ENCODE peak calls at places on chromosomes 4 and X, in five cellular contexts. One of them, this sample, is unnamed.

GRCh38 chrX:12370444-12371089 is 232.3 kb downstream of the FRMPD4 start:
- DNase-seq in tibial nerve: no peak
- DNase-seq in HL-60: no peak
- DNase-seq in aorta: no peak
- DNase-seq in H9: no peak
- DNase-seq in this sample: no peak

GRCh38 chrX:110477593-110478228 is 119.1 kb downstream of the RTL9 start:
- DNase-seq in aorta: no peak
- DNase-seq in tibial nerve: no peak
- DNase-seq in H9: no peak
- DNase-seq in HL-60: no peak
- DNase-seq in this sample: no peak

GRCh38 chr4:70753630-70754029 is 31.9 kb downstream of the RUFY3 start:
- DNase-seq in H9: no peak
- DNase-seq in aorta: no peak
- DNase-seq in HL-60: no peak
- DNase-seq in tibial nerve: no peak
- DNase-seq in this sample: no peak

GRCh38 chrX:46589977-46590723 is 16.6 kb downstream of the CHST7 start:
- DNase-seq in aorta: no peak
- DNase-seq in H9: no peak
- DNase-seq in tibial nerve: no peak
- DNase-seq in HL-60: no peak
- DNase-seq in this sample: no peak

GRCh38 chrX:25144043-25144940 is 128.5 kb upstream of the ARX start:
- DNase-seq in aorta: peak
- DNase-seq in HL-60: no peak
- DNase-seq in H9: peak
- DNase-seq in tibial nerve: peak
- DNase-seq in this sample: peak

GRCh38 chr4:176778063-176778462 is 14.7 kb downstream of the VEGFC start:
- DNase-seq in H9: no peak
- DNase-seq in tibial nerve: no peak
- DNase-seq in HL-60: no peak
- DNase-seq in aorta: no peak
- DNase-seq in this sample: no peak

GRCh38 chr4:152328595-152328994 is 207.3 kb downstream of the FBXW7 start:
- DNase-seq in H9: no peak
- DNase-seq in aorta: no peak
- DNase-seq in HL-60: no peak
- DNase-seq in tibial nerve: no peak
- DNase-seq in this sample: no peak

GRCh38 chr4:173230077-173230476 is 61.5 kb downstream of the GALNT7 start:
- DNase-seq in aorta: no peak
- DNase-seq in H9: no peak
- DNase-seq in HL-60: no peak
- DNase-seq in tibial nerve: no peak
- DNase-seq in this sample: no peak

GRCh38 chr4:81314897-81315470 is 100.0 kb upstream of the PRKG2 start:
- DNase-seq in tibial nerve: no peak
- DNase-seq in aorta: no peak
- DNase-seq in H9: no peak
- DNase-seq in HL-60: no peak
- DNase-seq in this sample: no peak

GRCh38 chrX:19188566-19188965 is 66.3 kb upstream of the ADGRG2 start:
- DNase-seq in tibial nerve: no peak
- DNase-seq in aorta: no peak
- DNase-seq in HL-60: no peak
- DNase-seq in H9: no peak
- DNase-seq in this sample: no peak

GRCh38 chr4:162565730-162566129 is 401.9 kb upstream of the FSTL5 start:
- DNase-seq in aorta: no peak
- DNase-seq in H9: no peak
- DNase-seq in tibial nerve: no peak
- DNase-seq in HL-60: no peak
- DNase-seq in this sample: no peak

GRCh38 chrX:65926095-65927019 is 113.5 kb downstream of the VSIG4 start:
- DNase-seq in aorta: no peak
- DNase-seq in H9: no peak
- DNase-seq in HL-60: peak
- DNase-seq in tibial nerve: no peak
- DNase-seq in this sample: peak

GRCh38 chr4:71732706-71733105 is 51.2 kb downstream of the GC start:
- DNase-seq in H9: no peak
- DNase-seq in tibial nerve: no peak
- DNase-seq in aorta: no peak
- DNase-seq in HL-60: no peak
- DNase-seq in this sample: no peak

GRCh38 chr4:118224239-118224829 is 128.5 kb downstream of the PRSS12 start:
- DNase-seq in HL-60: peak
- DNase-seq in H9: no peak
- DNase-seq in tibial nerve: no peak
- DNase-seq in aorta: no peak
- DNase-seq in this sample: no peak

GRCh38 chr4:5751073-5751917 is 40.3 kb downstream of the EVC start:
- DNase-seq in aorta: no peak
- DNase-seq in HL-60: no peak
- DNase-seq in tibial nerve: no peak
- DNase-seq in H9: peak
- DNase-seq in this sample: no peak

GRCh38 chr4:162911349-162911748 is 255.3 kb downstream of the NAF1 start:
- DNase-seq in H9: no peak
- DNase-seq in aorta: no peak
- DNase-seq in tibial nerve: no peak
- DNase-seq in HL-60: no peak
- DNase-seq in this sample: no peak

GRCh38 chrX:8245411-8245810 is 74.3 kb upstream of the VCX2 start:
- DNase-seq in HL-60: no peak
- DNase-seq in H9: no peak
- DNase-seq in aorta: no peak
- DNase-seq in tibial nerve: no peak
- DNase-seq in this sample: no peak

GRCh38 chr4:85028910-85029309 is 62.4 kb upstream of the WDFY3 start:
- DNase-seq in H9: no peak
- DNase-seq in HL-60: no peak
- DNase-seq in tibial nerve: no peak
- DNase-seq in aorta: no peak
- DNase-seq in this sample: no peak

GRCh38 chr4:1407657-1408333 is 1.6 kb upstream of the NKX1-1 start:
- DNase-seq in H9: peak
- DNase-seq in tibial nerve: no peak
- DNase-seq in HL-60: no peak
- DNase-seq in aorta: no peak
- DNase-seq in this sample: no peak

GRCh38 chr4:60366661-60367060 is 833.5 kb upstream of the ADGRL3 start:
- DNase-seq in H9: no peak
- DNase-seq in HL-60: no peak
- DNase-seq in tibial nerve: no peak
- DNase-seq in aorta: no peak
- DNase-seq in this sample: no peak

GRCh38 chr4:151841107-151841506 is 80.3 kb upstream of the GATB start:
- DNase-seq in aorta: no peak
- DNase-seq in H9: no peak
- DNase-seq in HL-60: no peak
- DNase-seq in tibial nerve: no peak
- DNase-seq in this sample: no peak

GRCh38 chr4:36187723-36188333 is 56.5 kb downstream of the ARAP2 start:
- DNase-seq in tibial nerve: no peak
- DNase-seq in aorta: no peak
- DNase-seq in H9: no peak
- DNase-seq in HL-60: no peak
- DNase-seq in this sample: no peak

GRCh38 chrX:24702362-24703184 is 8.9 kb downstream of the POLA1 start:
- DNase-seq in tibial nerve: no peak
- DNase-seq in aorta: no peak
- DNase-seq in H9: no peak
- DNase-seq in HL-60: no peak
- DNase-seq in this sample: no peak

GRCh38 chr4:163544407-163545038 is 50.0 kb downstream of the TMA16 start:
- DNase-seq in tibial nerve: no peak
- DNase-seq in HL-60: no peak
- DNase-seq in H9: peak
- DNase-seq in aorta: peak
- DNase-seq in this sample: peak

GRCh38 chr4:184409911-184410692 is 64.2 kb downstream of the IRF2 start:
- DNase-seq in tibial nerve: no peak
- DNase-seq in H9: no peak
- DNase-seq in aorta: no peak
- DNase-seq in HL-60: no peak
- DNase-seq in this sample: peak

GRCh38 chr4:101790521-101791188 is at the start of gene BANK1:
- DNase-seq in aorta: peak
- DNase-seq in H9: peak
- DNase-seq in HL-60: no peak
- DNase-seq in tibial nerve: no peak
- DNase-seq in this sample: no peak

GRCh38 chr4:83516042-83516772 is 19.7 kb upstream of the GPAT3 start:
- DNase-seq in H9: no peak
- DNase-seq in aorta: peak
- DNase-seq in HL-60: no peak
- DNase-seq in tibial nerve: no peak
- DNase-seq in this sample: no peak

GRCh38 chrX:151870603-151871002 is 42.1 kb upstream of the MAGEA4 start:
- DNase-seq in aorta: no peak
- DNase-seq in H9: no peak
- DNase-seq in HL-60: no peak
- DNase-seq in tibial nerve: no peak
- DNase-seq in this sample: no peak

GRCh38 chrX:26442340-26442739 is 226.4 kb downstream of the MAGEB5 start:
- DNase-seq in aorta: no peak
- DNase-seq in H9: no peak
- DNase-seq in tibial nerve: no peak
- DNase-seq in HL-60: no peak
- DNase-seq in this sample: no peak

GRCh38 chrX:41984628-41985027 is 61.3 kb upstream of the CASK start:
- DNase-seq in tibial nerve: no peak
- DNase-seq in H9: no peak
- DNase-seq in aorta: no peak
- DNase-seq in HL-60: no peak
- DNase-seq in this sample: no peak

GRCh38 chr4:154125340-154125739 is 336.5 kb upstream of the SFRP2 start:
- DNase-seq in H9: no peak
- DNase-seq in HL-60: no peak
- DNase-seq in tibial nerve: no peak
- DNase-seq in aorta: no peak
- DNase-seq in this sample: no peak

GRCh38 chrX:50581405-50581804 is 110.8 kb upstream of the DGKK start:
- DNase-seq in H9: no peak
- DNase-seq in aorta: no peak
- DNase-seq in tibial nerve: no peak
- DNase-seq in HL-60: no peak
- DNase-seq in this sample: no peak
- H3K27ac ChIP-seq in H9: no peak
- H3K27ac ChIP-seq in aorta: no peak
- H3K27ac ChIP-seq in tibial nerve: no peak
- H3K27ac ChIP-seq in HL-60: no peak
- H3K27ac ChIP-seq in this sample: no peak

DNA sequence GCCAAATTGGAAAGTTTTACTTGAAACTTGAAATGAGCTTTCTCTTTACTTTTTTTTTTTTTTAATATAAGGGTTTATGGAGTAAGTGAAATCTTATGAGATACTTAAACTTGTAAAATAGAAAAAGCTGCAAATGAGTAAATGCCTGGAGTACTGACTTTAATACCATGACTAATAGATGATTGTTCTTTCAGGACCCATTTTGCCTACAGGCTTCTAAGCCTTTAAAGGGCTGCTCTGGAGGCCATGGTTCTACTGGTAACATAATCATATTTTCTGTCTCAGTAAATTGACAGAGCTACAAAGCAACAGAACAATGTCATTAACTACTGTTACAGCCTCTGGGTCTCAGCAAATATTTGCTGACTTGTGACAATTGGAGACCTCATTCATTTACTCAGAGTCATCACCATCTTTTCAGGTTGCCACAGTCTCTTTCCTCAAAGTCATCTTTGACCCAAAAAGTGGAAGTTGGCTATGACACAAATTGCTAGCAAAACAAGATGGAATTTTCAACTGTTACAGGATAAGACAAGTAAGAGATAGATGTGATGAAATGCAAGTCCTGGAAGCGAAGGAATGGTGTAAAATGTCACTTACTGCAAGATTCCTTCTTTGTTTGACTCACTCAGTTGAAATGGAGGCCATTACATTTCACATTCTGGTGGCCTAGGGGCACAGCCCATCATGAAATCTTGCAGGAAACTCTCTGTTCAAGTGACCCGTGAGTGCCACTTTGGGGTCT is 132.7 kb downstream of the BTC start:
- DNase-seq in HL-60: no peak
- DNase-seq in aorta: no peak
- DNase-seq in H9: no peak
- DNase-seq in tibial nerve: no peak
- DNase-seq in this sample: no peak
- H3K27ac ChIP-seq in HL-60: no peak
- H3K27ac ChIP-seq in aorta: no peak
- H3K27ac ChIP-seq in H9: no peak
- H3K27ac ChIP-seq in tibial nerve: no peak
- H3K27ac ChIP-seq in this sample: no peak

GRCh38 chrX:106401965-106402559 is 209.7 kb upstream of the RADX start:
- DNase-seq in HL-60: no peak
- DNase-seq in aorta: no peak
- DNase-seq in H9: no peak
- DNase-seq in tibial nerve: no peak
- DNase-seq in this sample: no peak

GRCh38 chrX:106392346-106392745 is 219.4 kb upstream of the RADX start:
- DNase-seq in H9: no peak
- DNase-seq in tibial nerve: no peak
- DNase-seq in HL-60: no peak
- DNase-seq in aorta: no peak
- DNase-seq in this sample: no peak

GRCh38 chrX:106397788-106398538 is 213.8 kb upstream of the RADX start:
- DNase-seq in H9: no peak
- DNase-seq in HL-60: no peak
- DNase-seq in tibial nerve: no peak
- DNase-seq in aorta: no peak
- DNase-seq in this sample: no peak
- H3K27ac ChIP-seq in H9: no peak
- H3K27ac ChIP-seq in HL-60: no peak
- H3K27ac ChIP-seq in tibial nerve: no peak
- H3K27ac ChIP-seq in aorta: no peak
- H3K27ac ChIP-seq in this sample: no peak

GRCh38 chrX:154378799-154379568 is at the start of gene EMD:
- DNase-seq in H9: peak
- DNase-seq in HL-60: peak
- DNase-seq in aorta: peak
- DNase-seq in tibial nerve: peak
- DNase-seq in this sample: peak

GRCh38 chrX:154380787-154381186 is 1.7 kb downstream of the EMD start:
- DNase-seq in aorta: no peak
- DNase-seq in tibial nerve: no peak
- DNase-seq in HL-60: no peak
- DNase-seq in H9: no peak
- DNase-seq in this sample: no peak

GRCh38 chrX:154381271-154381670 is 2.2 kb downstream of the EMD start:
- DNase-seq in aorta: no peak
- DNase-seq in tibial nerve: no peak
- DNase-seq in H9: no peak
- DNase-seq in HL-60: no peak
- DNase-seq in this sample: no peak

GRCh38 chrX:154379569-154379951 is 465 bp downstream of the EMD start:
- DNase-seq in tibial nerve: no peak
- DNase-seq in HL-60: no peak
- DNase-seq in aorta: no peak
- DNase-seq in H9: no peak
- DNase-seq in this sample: no peak

GRCh38 chrX:154380153-154380552 is 1.1 kb downstream of the EMD start:
- DNase-seq in HL-60: no peak
- DNase-seq in H9: no peak
- DNase-seq in aorta: no peak
- DNase-seq in tibial nerve: no peak
- DNase-seq in this sample: no peak
- H3K27ac ChIP-seq in HL-60: peak
- H3K27ac ChIP-seq in H9: no peak
- H3K27ac ChIP-seq in aorta: no peak
- H3K27ac ChIP-seq in tibial nerve: peak
- H3K27ac ChIP-seq in this sample: peak